ENCODE peak calls at places on chromosomes 13 and 19, in seven cellular contexts. Q is lower leg skin, L is H1, G is A549, D is breast epithelium, F is spleen, V is transverse colon. R is an unnamed sample.

GRCh38 chr13:110524484-110525254 is 36.9 kb downstream of the RAB20 start:
- DNase-seq in F (no peak), V (peak), D (no peak), G (no peak), Q (no peak), L (no peak), R (no peak)

GRCh38 chr19:53912653-53913052 is 3.6 kb downstream of the CACNG7 start:
- DNase-seq in F (no peak), Q (no peak), G (no peak), L (no peak), V (no peak), D (no peak), R (no peak)

GRCh38 chr19:40908981-40909380 is 26.9 kb upstream of the CYP2A7 start:
- DNase-seq in F (no peak), Q (no peak), D (no peak), V (no peak), L (no peak), G (no peak), R (no peak)

GRCh38 chr13:111044087-111044830 is 70.9 kb upstream of the ARHGEF7 start:
- DNase-seq in L (no peak), G (no peak), V (no peak), F (no peak), Q (no peak), D (no peak), R (no peak)

GRCh38 chr13:77859450-77859849 is 59.2 kb downstream of the EDNRB start:
- DNase-seq in L (no peak), F (no peak), G (no peak), Q (no peak), D (no peak), V (peak), R (no peak)

GRCh38 chr19:14112809-14113385 is 4.7 kb downstream of the PRKACA start:
- DNase-seq in F (peak), L (no peak), G (no peak), D (no peak), Q (no peak), V (no peak), R (no peak)

GRCh38 chr13:51811920-51812328 is 8.0 kb upstream of the DHRS12 start:
- DNase-seq in F (no peak), V (no peak), Q (no peak), D (no peak), G (no peak), L (no peak), R (no peak)

GRCh38 chr13:27349458-27349857 is 75.0 kb upstream of the GTF3A start:
- DNase-seq in V (no peak), Q (no peak), F (no peak), L (no peak), D (no peak), G (no peak), R (no peak)

GRCh38 chr19:9362905-9363304 is at the start of gene ZNF177:
- DNase-seq in Q (no peak), G (no peak), V (no peak), F (no peak), L (no peak), D (no peak), R (no peak)

GRCh38 chr19:11821474-11821873 is 7.4 kb downstream of the ZNF440 start:
- DNase-seq in V (no peak), F (no peak), G (no peak), D (no peak), Q (no peak), L (no peak), R (no peak)

GRCh38 chr19:15129856-15130580 is 22.8 kb downstream of the SYDE1 start:
- DNase-seq in L (no peak), D (no peak), G (no peak), F (no peak), V (no peak), Q (peak), R (no peak)

GRCh38 chr13:29654807-29655547 is 59.5 kb upstream of the SLC7A1 start:
- DNase-seq in D (no peak), Q (no peak), F (no peak), L (no peak), V (no peak), G (no peak), R (no peak)

GRCh38 chr13:49759503-49759902 is 33.0 kb downstream of the KPNA3 start:
- DNase-seq in G (no peak), V (no peak), F (no peak), L (no peak), Q (no peak), D (no peak), R (no peak)

GRCh38 chr13:38868870-38869269 is 121.8 kb downstream of the STOML3 start:
- DNase-seq in G (no peak), L (no peak), V (no peak), Q (no peak), F (no peak), D (no peak), R (no peak)

GRCh38 chr13:27304099-27304498 is 33.5 kb downstream of the RASL11A start:
- DNase-seq in F (no peak), D (no peak), L (no peak), G (no peak), Q (no peak), V (no peak), R (no peak)

GRCh38 chr19:47280183-47280797 is 5.6 kb downstream of the INAFM1 start:
- DNase-seq in Q (no peak), D (no peak), V (peak), F (peak), L (no peak), G (peak), R (no peak)

GRCh38 chr13:41361501-41361900 is 50.4 kb downstream of the NAA16 start:
- DNase-seq in Q (no peak), F (no peak), D (no peak), V (no peak), L (no peak), G (no peak), R (no peak)

GRCh38 chr13:73323615-73324014 is 264.8 kb downstream of the KLF5 start:
- DNase-seq in L (no peak), G (no peak), F (no peak), D (no peak), Q (no peak), V (no peak), R (no peak)

GRCh38 chr13:75468602-75469001 is 13.4 kb downstream of the TBC1D4 start:
- DNase-seq in F (no peak), L (no peak), G (no peak), D (no peak), V (no peak), Q (no peak), R (no peak)

GRCh38 chr19:35045667-35046300 is 4.3 kb downstream of the HPN start:
- DNase-seq in L (no peak), Q (no peak), V (no peak), D (no peak), G (peak), F (no peak), R (no peak)

GRCh38 chr19:6738726-6739389 is 622 bp upstream of the TRIP10 start:
- DNase-seq in G (no peak), V (peak), F (peak), L (no peak), Q (peak), D (no peak), R (no peak)

GRCh38 chr19:3995619-3996018 is 10.4 kb upstream of the EEF2 start:
- DNase-seq in Q (no peak), G (no peak), V (no peak), D (no peak), F (no peak), L (no peak), R (no peak)

GRCh38 chr19:5492281-5492812 is 37.1 kb downstream of the ZNRF4 start:
- DNase-seq in V (no peak), L (no peak), Q (no peak), F (no peak), D (no peak), G (no peak), R (no peak)

GRCh38 chr13:50390503-50391248 is 375.4 kb downstream of the KCNRG start:
- DNase-seq in F (no peak), D (no peak), V (no peak), L (no peak), Q (no peak), G (no peak), R (no peak)

GRCh38 chr19:10262771-10263170 is 8.1 kb upstream of the ICAM1 start:
- DNase-seq in F (no peak), D (no peak), G (no peak), Q (no peak), V (no peak), L (no peak), R (no peak)

GRCh38 chr13:111938743-111939142 is 128.2 kb upstream of the SOX1 start:
- DNase-seq in V (no peak), F (no peak), G (no peak), D (no peak), Q (no peak), L (no peak), R (no peak)

GRCh38 chr13:110539894-110540293 is 21.6 kb downstream of the RAB20 start:
- DNase-seq in G (no peak), L (no peak), Q (no peak), D (no peak), F (no peak), V (no peak), R (no peak)

GRCh38 chr19:763869-764268 is 13.0 kb downstream of the MISP start:
- DNase-seq in G (no peak), D (no peak), V (no peak), Q (no peak), F (no peak), L (no peak), R (no peak)
- TF ChIP-seq POLR2A in G (no peak), D (no peak), V (no peak), Q (no peak), F (no peak), L (no peak), R (no peak)

GRCh38 chr19:33175886-33176669 is 18.1 kb upstream of the LRP3 start:
- DNase-seq in G (peak), F (peak), Q (no peak), V (no peak), L (no peak), D (no peak), R (peak)
- TF ChIP-seq CTCF in G (no peak), F (no peak), Q (no peak), V (no peak), L (no peak), D (no peak), R (no peak)

GRCh38 chr19:49640113-49640898 is at the start of gene RRAS:
- DNase-seq in F (peak), D (peak), G (peak), V (peak), Q (peak), L (peak), R (peak)
- TF ChIP-seq POLR2A in F (no peak), D (peak), G (no peak), V (peak), Q (no peak), L (peak), R (peak)

GRCh38 chr13:79346300-79346914 is 59.6 kb downstream of the RBM26 start:
- DNase-seq in F (no peak), D (no peak), V (no peak), Q (no peak), L (no peak), G (no peak), R (no peak)

GRCh38 chr13:79341202-79341601 is 64.9 kb downstream of the RBM26 start:
- DNase-seq in V (no peak), D (no peak), G (no peak), Q (no peak), L (no peak), F (no peak), R (no peak)

GRCh38 chr13:79336971-79337370 is 69.1 kb downstream of the RBM26 start:
- DNase-seq in G (no peak), F (no peak), Q (no peak), V (no peak), L (no peak), D (no peak), R (no peak)

GRCh38 chr13:79338343-79338742 is 67.7 kb downstream of the RBM26 start:
- DNase-seq in G (no peak), V (no peak), F (no peak), Q (no peak), L (no peak), D (no peak), R (no peak)

GRCh38 chr13:79340490-79340889 is 65.6 kb downstream of the RBM26 start:
- DNase-seq in F (no peak), V (no peak), L (no peak), G (no peak), Q (no peak), D (no peak), R (no peak)
- TF ChIP-seq CTCF in F (no peak), V (no peak), L (no peak), G (no peak), Q (no peak), D (no peak), R (no peak)

DNA sequence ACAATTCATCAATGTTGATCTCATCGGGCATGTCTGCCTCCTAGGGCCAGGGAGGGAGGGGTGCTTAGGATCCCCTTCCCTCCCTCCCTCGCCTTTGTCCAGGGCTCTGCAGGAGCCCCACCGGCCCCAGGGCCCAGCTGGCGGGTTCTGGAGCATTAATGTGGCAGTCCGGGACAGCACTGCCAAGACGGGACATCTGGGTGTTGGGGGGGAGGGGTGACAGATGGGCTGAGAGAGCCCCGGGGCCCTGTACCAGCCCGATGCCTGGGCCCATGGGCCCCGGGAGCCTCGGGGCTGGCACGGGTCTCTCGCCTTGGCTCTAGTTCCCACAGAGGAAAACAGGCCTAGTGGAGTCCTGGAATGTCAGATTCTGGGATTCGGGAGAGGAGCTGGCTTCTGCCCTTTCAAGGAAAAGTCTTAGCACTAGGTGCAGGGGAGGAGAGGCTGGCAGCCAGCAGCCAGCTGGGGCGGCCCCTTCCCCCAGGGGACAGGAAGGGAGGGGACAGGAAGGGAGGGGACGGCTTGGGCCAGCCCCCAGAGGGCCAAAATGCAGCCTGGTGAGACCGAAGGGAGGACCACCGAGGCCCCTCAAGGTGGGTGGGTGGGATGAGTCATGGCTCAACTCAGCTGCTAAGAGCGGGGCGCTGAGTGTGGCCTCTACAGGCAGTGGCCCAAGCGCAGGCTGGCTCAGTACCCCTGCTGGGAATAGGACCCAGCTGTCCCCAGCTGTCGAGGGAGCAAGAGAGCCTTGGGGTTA is 3.1 kb downstream of the PPP1R14A start:
- DNase-seq in F (peak), L (no peak), Q (no peak), V (no peak), G (no peak), D (no peak), R (no peak)
- TF ChIP-seq POLR2A in F (no peak), L (no peak), Q (no peak), V (no peak), G (no peak), D (peak), R (no peak)

GRCh38 chr19:43224855-43225253 is 19.4 kb upstream of the PSG4 start:
- DNase-seq in F (no peak), L (no peak), D (no peak), V (no peak), Q (no peak), G (no peak), R (no peak)

GRCh38 chr19:43229315-43229714 is 23.9 kb upstream of the PSG4 start:
- DNase-seq in V (no peak), D (no peak), Q (no peak), L (no peak), G (no peak), F (no peak), R (no peak)
- TF ChIP-seq CTCF in V (no peak), D (no peak), Q (no peak), L (no peak), G (no peak), F (no peak), R (no peak)

DNA sequence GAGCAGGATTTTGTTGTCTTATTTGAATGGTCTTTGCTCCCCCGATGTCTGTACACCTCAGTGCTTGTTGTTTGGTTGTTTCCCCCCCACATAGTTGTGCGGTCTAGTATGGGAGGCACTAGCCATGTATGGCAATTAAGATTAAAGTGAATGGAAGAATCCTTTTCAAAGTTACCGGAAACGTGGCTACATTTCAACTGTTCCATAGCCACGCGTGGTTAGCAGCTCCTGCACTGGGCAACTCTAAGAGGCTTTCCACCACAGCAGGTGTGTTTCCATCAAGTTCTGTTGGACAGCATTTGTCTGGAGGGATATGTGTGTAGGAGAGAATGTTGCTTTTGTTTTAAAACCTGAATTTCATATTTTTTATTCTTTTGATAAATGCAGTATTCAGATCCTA is 247.3 kb downstream of the GGACT start:
- DNase-seq in Q (no peak), F (no peak), L (no peak), D (no peak), G (no peak), V (no peak), R (no peak)
- TF ChIP-seq POLR2A in Q (no peak), F (no peak), L (no peak), D (no peak), G (no peak), V (no peak), R (no peak)

DNA sequence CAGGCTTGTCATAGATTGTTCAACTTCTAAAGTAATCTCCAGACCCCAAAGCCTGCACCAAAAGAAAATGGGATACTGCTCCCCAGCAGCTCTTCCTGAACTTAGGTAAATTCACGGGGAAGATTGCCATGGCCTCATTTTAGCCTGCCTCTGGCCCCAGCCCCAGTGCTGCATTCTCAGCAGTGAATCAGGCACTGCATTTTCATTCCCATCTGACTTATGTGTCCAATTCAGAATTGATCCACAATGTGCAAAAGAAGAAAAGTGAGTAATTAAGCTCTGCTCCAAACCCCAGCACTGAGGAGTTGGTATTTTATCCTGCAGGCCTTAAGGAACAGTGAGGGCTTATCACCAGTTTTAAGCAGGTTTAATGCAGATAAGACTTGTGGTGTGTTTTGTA is 176.4 kb downstream of the KCTD12 start:
- DNase-seq in D (no peak), G (no peak), L (no peak), V (no peak), F (no peak), Q (no peak), R (no peak)
- TF ChIP-seq CTCF in D (no peak), G (no peak), L (no peak), V (no peak), F (no peak), Q (no peak), R (no peak)

GRCh38 chr13:93766719-93767118 is 540.1 kb downstream of the GPC6 start:
- DNase-seq in D (no peak), V (no peak), Q (no peak), G (no peak), F (no peak), L (no peak), R (no peak)
- TF ChIP-seq POLR2A in D (no peak), V (no peak), Q (no peak), G (no peak), F (no peak), L (no peak), R (no peak)

GRCh38 chr13:44241638-44242037 is 132.0 kb upstream of the SERP2 start:
- DNase-seq in G (no peak), F (no peak), V (no peak), Q (no peak), L (no peak), D (no peak), R (no peak)
- TF ChIP-seq CTCF in G (no peak), F (no peak), V (no peak), Q (no peak), L (no peak), D (no peak), R (no peak)